ENCODE peak calls at places on chromosome 10, in four cellular contexts. One of them, this sample, is unnamed.

GRCh38 chr10:17229717-17229966 is 1.6 kb downstream of the VIM start:
- DNase-seq in NCI-H1092 treated with DMSO at 0.1 percent for 48 hours: no peak
- DNase-seq in hepatic stellate cell: no peak
- DNase-seq in AG08396: no peak
- DNase-seq in this sample: no peak

GRCh38 chr10:5014936-5015335 is 11.3 kb upstream of the AKR1C2 start:
- DNase-seq in NCI-H1092 treated with DMSO at 0.1 percent for 48 hours: no peak
- DNase-seq in hepatic stellate cell: no peak
- DNase-seq in AG08396: no peak
- DNase-seq in this sample: no peak

GRCh38 chr10:110815354-110816004 is 56.2 kb upstream of the PDCD4 start:
- DNase-seq in NCI-H1092 treated with DMSO at 0.1 percent for 48 hours: no peak
- DNase-seq in hepatic stellate cell: no peak
- DNase-seq in AG08396: no peak
- DNase-seq in this sample: no peak

GRCh38 chr10:8404721-8405120 is 350.2 kb downstream of the GATA3 start:
- DNase-seq in NCI-H1092 treated with DMSO at 0.1 percent for 48 hours: no peak
- DNase-seq in hepatic stellate cell: no peak
- DNase-seq in AG08396: no peak
- DNase-seq in this sample: no peak

GRCh38 chr10:60140681-60141632 is 234.6 kb upstream of the CCDC6 start:
- DNase-seq in NCI-H1092 treated with DMSO at 0.1 percent for 48 hours: peak; percentile 4
- DNase-seq in hepatic stellate cell: no peak
- DNase-seq in AG08396: no peak
- DNase-seq in this sample: no peak

GRCh38 chr10:127376071-127376470 is 173.0 kb upstream of the NPS start:
- DNase-seq in NCI-H1092 treated with DMSO at 0.1 percent for 48 hours: no peak
- DNase-seq in hepatic stellate cell: no peak
- DNase-seq in AG08396: no peak
- DNase-seq in this sample: no peak

GRCh38 chr10:97297556-97298222 is 5.3 kb upstream of the ARHGAP19 start:
- DNase-seq in NCI-H1092 treated with DMSO at 0.1 percent for 48 hours: no peak
- DNase-seq in hepatic stellate cell: no peak
- DNase-seq in AG08396: no peak
- DNase-seq in this sample: no peak

GRCh38 chr10:30831876-30832726 is 199.6 kb downstream of the ZNF438 start:
- DNase-seq in NCI-H1092 treated with DMSO at 0.1 percent for 48 hours: no peak
- DNase-seq in hepatic stellate cell: no peak
- DNase-seq in AG08396: no peak
- DNase-seq in this sample: no peak

GRCh38 chr10:130138479-130138866 is 2.3 kb downstream of the GLRX3 start:
- DNase-seq in NCI-H1092 treated with DMSO at 0.1 percent for 48 hours: no peak
- DNase-seq in hepatic stellate cell: peak; percentile 59
- DNase-seq in AG08396: peak; percentile 66
- DNase-seq in this sample: no peak